ENCODE peak calls at places on chromosome 21, in seven cellular contexts. Y is thoracic aorta; P is CD4-positive, alpha-beta T cell; M is IMR-90; J is MM.1S; O is body of pancreas; F is A549. K is an unnamed sample.

GRCh38 chr21:17585875-17586450 is 26.7 kb downstream of the BTG3 start:
- DNase-seq in Y (no peak), P (no peak), M (peak), J (peak), O (no peak), F (peak), K (no peak)

GRCh38 chr21:35840197-35840799 is 220.0 kb downstream of the SETD4 start:
- DNase-seq in Y (peak), P (peak), M (peak), J (peak), O (peak), F (peak), K (no peak)

GRCh38 chr21:46634966-46635323 is 529 bp upstream of the PRMT2 start:
- DNase-seq in Y (peak), P (no peak), M (peak), J (peak), O (no peak), F (peak), K (no peak)

GRCh38 chr21:15293251-15293650 is 228.5 kb upstream of the NRIP1 start:
- DNase-seq in Y (no peak), P (no peak), M (peak), J (no peak), O (no peak), F (peak), K (no peak)

GRCh38 chr21:41983229-41983628 is 26.9 kb downstream of the ZBTB21 start:
- DNase-seq in Y (no peak), P (no peak), M (no peak), J (no peak), O (no peak), F (no peak), K (no peak)

GRCh38 chr21:39518845-39519205 is 67.1 kb downstream of the SH3BGR start:
- DNase-seq in Y (no peak), P (no peak), M (no peak), J (no peak), O (no peak), F (no peak), K (no peak)

GRCh38 chr21:41360072-41360821 is 1.6 kb upstream of the MX2 start:
- DNase-seq in Y (no peak), P (no peak), M (peak), J (no peak), O (peak), F (no peak), K (peak)

GRCh38 chr21:46098303-46099141 is 610 bp downstream of the COL6A2 start:
- DNase-seq in Y (peak), P (peak), M (no peak), J (no peak), O (peak), F (no peak), K (peak)

GRCh38 chr21:15964181-15964855 is 234.5 kb downstream of the USP25 start:
- DNase-seq in Y (no peak), P (no peak), M (no peak), J (no peak), O (no peak), F (no peak), K (no peak)

GRCh38 chr21:42721341-42721824 is 68.0 kb downstream of the PDE9A start:
- DNase-seq in Y (no peak), P (no peak), M (no peak), J (no peak), O (no peak), F (no peak), K (peak)

GRCh38 chr21:39441502-39442475 is 3.8 kb downstream of the LCA5L start:
- DNase-seq in Y (no peak), P (peak), M (peak), J (peak), O (peak), F (peak), K (no peak)

GRCh38 chr21:45142916-45143315 is 68.5 kb downstream of the ADARB1 start:
- DNase-seq in Y (no peak), P (no peak), M (no peak), J (no peak), O (no peak), F (no peak), K (no peak)

GRCh38 chr21:25911730-25912401 is 177.1 kb downstream of the GABPA start:
- DNase-seq in Y (no peak), P (no peak), M (no peak), J (no peak), O (peak), F (no peak), K (no peak)

GRCh38 chr21:15084668-15085067 is 19.9 kb upstream of the NRIP1 start:
- DNase-seq in Y (no peak), P (no peak), M (no peak), J (no peak), O (peak), F (no peak), K (no peak)

DNA sequence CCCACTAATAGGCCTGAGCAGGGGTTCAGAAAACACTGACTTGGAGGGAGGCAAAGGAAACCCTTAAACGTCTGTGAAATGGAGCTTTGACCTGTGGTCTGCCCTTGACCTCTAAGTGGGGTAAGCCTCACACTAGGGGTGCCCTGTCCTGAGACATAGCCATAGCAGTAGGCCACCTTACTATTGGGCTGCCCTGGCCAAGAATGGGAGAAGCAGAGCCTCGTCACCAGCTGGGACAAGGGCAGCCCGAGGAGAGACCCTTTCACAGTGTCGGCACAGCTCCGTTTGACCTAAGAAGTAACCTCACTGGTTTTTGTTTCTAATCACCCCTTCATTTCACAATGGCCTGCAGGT is 26.4 kb upstream of the IFNAR2 start:
- DNase-seq in Y (no peak), P (no peak), M (no peak), J (no peak), O (no peak), F (no peak), K (no peak)
- H3K27ac ChIP-seq in Y (no peak), P (no peak), M (peak), J (no peak), O (peak), F (peak), K (peak)

GRCh38 chr21:33783580-33783979 is 132.0 kb downstream of the ATP5PO start:
- DNase-seq in Y (no peak), P (no peak), M (no peak), J (no peak), O (no peak), F (no peak), K (no peak)
- H3K27ac ChIP-seq in Y (no peak), P (no peak), M (no peak), J (no peak), O (no peak), F (no peak), K (no peak)

GRCh38 chr21:37372127-37372731 is 5.7 kb downstream of the DYRK1A start:
- DNase-seq in Y (no peak), P (no peak), M (no peak), J (no peak), O (no peak), F (no peak), K (no peak)

GRCh38 chr21:37370152-37371040 is 3.8 kb downstream of the DYRK1A start:
- DNase-seq in Y (no peak), P (no peak), M (peak), J (peak), O (no peak), F (no peak), K (no peak)

GRCh38 chr21:37368536-37369279 is 2.1 kb downstream of the DYRK1A start:
- DNase-seq in Y (no peak), P (no peak), M (peak), J (no peak), O (no peak), F (no peak), K (no peak)

GRCh38 chr21:37369307-37369854 is 2.8 kb downstream of the DYRK1A start:
- DNase-seq in Y (no peak), P (no peak), M (no peak), J (no peak), O (no peak), F (no peak), K (no peak)

DNA sequence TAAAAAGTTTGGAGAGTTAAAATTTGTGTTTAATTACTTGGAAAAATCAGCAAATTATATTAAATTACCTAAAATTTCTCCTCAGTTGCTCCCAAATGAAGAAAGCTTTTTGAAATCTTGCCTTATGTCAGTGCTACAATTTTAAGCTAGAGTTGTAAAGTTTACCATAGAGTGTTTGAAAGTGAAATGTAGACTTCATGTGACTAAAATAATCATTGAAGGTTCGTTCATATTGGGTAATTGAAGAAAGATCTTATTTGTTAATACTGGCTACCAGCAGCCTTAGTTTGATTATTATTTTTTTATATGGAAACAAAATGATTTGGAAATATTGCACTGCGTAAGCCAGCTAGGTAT is 4.4 kb downstream of the DYRK1A start:
- DNase-seq in Y (no peak), P (no peak), M (no peak), J (no peak), O (no peak), F (no peak), K (no peak)
- H3K27ac ChIP-seq in Y (peak), P (no peak), M (no peak), J (no peak), O (peak), F (no peak), K (peak)

GRCh38 chr21:44088401-44088780 is 18.8 kb upstream of the PWP2 start:
- DNase-seq in Y (no peak), P (no peak), M (no peak), J (no peak), O (no peak), F (no peak), K (peak)

GRCh38 chr21:44089001-44089911 is 17.9 kb upstream of the PWP2 start:
- DNase-seq in Y (no peak), P (peak), M (no peak), J (no peak), O (peak), F (no peak), K (peak)

GRCh38 chr21:44087426-44088400 is 19.5 kb upstream of the PWP2 start:
- DNase-seq in Y (no peak), P (no peak), M (no peak), J (no peak), O (no peak), F (no peak), K (peak)

GRCh38 chr21:44092201-44092600 is 15.0 kb upstream of the PWP2 start:
- DNase-seq in Y (no peak), P (no peak), M (no peak), J (no peak), O (no peak), F (no peak), K (no peak)

GRCh38 chr21:44090332-44090731 is 16.9 kb upstream of the PWP2 start:
- DNase-seq in Y (no peak), P (no peak), M (no peak), J (no peak), O (no peak), F (no peak), K (no peak)
- H3K27ac ChIP-seq in Y (no peak), P (peak), M (no peak), J (no peak), O (peak), F (no peak), K (peak)

GRCh38 chr21:38291875-38292274 is 35.1 kb downstream of the KCNJ15 start:
- DNase-seq in Y (no peak), P (no peak), M (no peak), J (no peak), O (no peak), F (no peak), K (no peak)

GRCh38 chr21:38293765-38294164 is 37.0 kb downstream of the KCNJ15 start:
- DNase-seq in Y (no peak), P (no peak), M (no peak), J (no peak), O (no peak), F (no peak), K (no peak)

GRCh38 chr21:38293113-38293512 is 36.3 kb downstream of the KCNJ15 start:
- DNase-seq in Y (no peak), P (no peak), M (no peak), J (no peak), O (no peak), F (no peak), K (peak)

GRCh38 chr21:38289697-38290096 is 32.9 kb downstream of the KCNJ15 start:
- DNase-seq in Y (no peak), P (no peak), M (peak), J (no peak), O (no peak), F (no peak), K (no peak)

GRCh38 chr21:38290809-38291208 is 34.0 kb downstream of the KCNJ15 start:
- DNase-seq in Y (no peak), P (no peak), M (no peak), J (no peak), O (no peak), F (no peak), K (no peak)
- H3K27ac ChIP-seq in Y (no peak), P (no peak), M (no peak), J (no peak), O (no peak), F (peak), K (no peak)

GRCh38 chr21:28614816-28615215 is 377.9 kb downstream of the LTN1 start:
- DNase-seq in Y (no peak), P (no peak), M (no peak), J (no peak), O (no peak), F (no peak), K (no peak)
- H3K27ac ChIP-seq in Y (no peak), P (no peak), M (peak), J (no peak), O (no peak), F (no peak), K (no peak)

GRCh38 chr21:22356663-22357062 is 1358.5 kb downstream of the NCAM2 start:
- DNase-seq in Y (no peak), P (no peak), M (no peak), J (no peak), O (no peak), F (no peak), K (no peak)
- H3K27ac ChIP-seq in Y (no peak), P (no peak), M (no peak), J (no peak), O (no peak), F (no peak), K (no peak)

K was measured in kidney.